ENCODE peak calls at places on chromosomes 16 and 17, in four cellular contexts. One of them, this sample, is unnamed.
A peak's percentile ranks its signal among the peaks of the same experiment; 100 is the strongest.

GRCh38 chr17:10316986-10317834 is 55.6 kb downstream of the MYH13 start:
- DNase-seq in HFFc6: peak; percentile 65
- DNase-seq in activated T-cell treated with anti-CD3 and anti-CD28 coated beads, Interleukin-2, amount 50 U/mL, for 4 hours: no peak
- DNase-seq in CD8-positive, alpha-beta memory T cell: no peak
- DNase-seq in this sample: peak; percentile 25

GRCh38 chr17:63930951-63931575 is 1.1 kb downstream of the CD79B start:
- DNase-seq in HFFc6: no peak
- DNase-seq in activated T-cell treated with anti-CD3 and anti-CD28 coated beads, Interleukin-2, amount 50 U/mL, for 4 hours: peak; percentile 45
- DNase-seq in CD8-positive, alpha-beta memory T cell: peak; percentile 74
- DNase-seq in this sample: no peak

GRCh38 chr16:46857261-46857962 is 26.4 kb upstream of the C16orf87 start:
- DNase-seq in HFFc6: peak; percentile 66
- DNase-seq in activated T-cell treated with anti-CD3 and anti-CD28 coated beads, Interleukin-2, amount 50 U/mL, for 4 hours: no peak
- DNase-seq in CD8-positive, alpha-beta memory T cell: no peak
- DNase-seq in this sample: peak; percentile 36

GRCh38 chr16:21937387-21937829 is 15.8 kb upstream of the UQCRC2 start:
- DNase-seq in HFFc6: no peak
- DNase-seq in activated T-cell treated with anti-CD3 and anti-CD28 coated beads, Interleukin-2, amount 50 U/mL, for 4 hours: no peak
- DNase-seq in CD8-positive, alpha-beta memory T cell: no peak
- DNase-seq in this sample: no peak

GRCh38 chr17:35243459-35244204 is 760 bp downstream of the SLFN5 start:
- DNase-seq in HFFc6: peak; percentile 69
- DNase-seq in activated T-cell treated with anti-CD3 and anti-CD28 coated beads, Interleukin-2, amount 50 U/mL, for 4 hours: peak; percentile 47
- DNase-seq in CD8-positive, alpha-beta memory T cell: peak; percentile 81
- DNase-seq in this sample: peak; percentile 68

GRCh38 chr17:31802502-31802901 is 56.5 kb downstream of the COPRS start:
- DNase-seq in HFFc6: no peak
- DNase-seq in activated T-cell treated with anti-CD3 and anti-CD28 coated beads, Interleukin-2, amount 50 U/mL, for 4 hours: no peak
- DNase-seq in CD8-positive, alpha-beta memory T cell: no peak
- DNase-seq in this sample: no peak

GRCh38 chr17:79098282-79098867 is 23.8 kb downstream of the ENGASE start:
- DNase-seq in HFFc6: no peak
- DNase-seq in activated T-cell treated with anti-CD3 and anti-CD28 coated beads, Interleukin-2, amount 50 U/mL, for 4 hours: no peak
- DNase-seq in CD8-positive, alpha-beta memory T cell: no peak
- DNase-seq in this sample: no peak

GRCh38 chr17:74253036-74253435 is 21.0 kb upstream of the DNAI2 start:
- DNase-seq in HFFc6: no peak
- DNase-seq in activated T-cell treated with anti-CD3 and anti-CD28 coated beads, Interleukin-2, amount 50 U/mL, for 4 hours: no peak
- DNase-seq in CD8-positive, alpha-beta memory T cell: no peak
- DNase-seq in this sample: no peak

GRCh38 chr16:72301416-72302048 is 129.6 kb upstream of the PMFBP1 start:
- DNase-seq in HFFc6: no peak
- DNase-seq in activated T-cell treated with anti-CD3 and anti-CD28 coated beads, Interleukin-2, amount 50 U/mL, for 4 hours: no peak
- DNase-seq in CD8-positive, alpha-beta memory T cell: no peak
- DNase-seq in this sample: no peak

GRCh38 chr16:47304563-47304962 is 156.3 kb downstream of the ITFG1 start:
- DNase-seq in HFFc6: no peak
- DNase-seq in activated T-cell treated with anti-CD3 and anti-CD28 coated beads, Interleukin-2, amount 50 U/mL, for 4 hours: no peak
- DNase-seq in CD8-positive, alpha-beta memory T cell: no peak
- DNase-seq in this sample: no peak

GRCh38 chr16:65176603-65177002 is 54.7 kb upstream of the CDH11 start:
- DNase-seq in HFFc6: peak; percentile 62
- DNase-seq in activated T-cell treated with anti-CD3 and anti-CD28 coated beads, Interleukin-2, amount 50 U/mL, for 4 hours: no peak
- DNase-seq in CD8-positive, alpha-beta memory T cell: no peak
- DNase-seq in this sample: peak; percentile 52

GRCh38 chr16:58588406-58588805 is 41.2 kb downstream of the CNOT1 start:
- DNase-seq in HFFc6: no peak
- DNase-seq in activated T-cell treated with anti-CD3 and anti-CD28 coated beads, Interleukin-2, amount 50 U/mL, for 4 hours: no peak
- DNase-seq in CD8-positive, alpha-beta memory T cell: no peak
- DNase-seq in this sample: no peak

GRCh38 chr17:410674-411401 is 58.2 kb upstream of the RPH3AL start:
- DNase-seq in HFFc6: peak; percentile 13
- DNase-seq in activated T-cell treated with anti-CD3 and anti-CD28 coated beads, Interleukin-2, amount 50 U/mL, for 4 hours: peak; percentile 45
- DNase-seq in CD8-positive, alpha-beta memory T cell: peak; percentile 90
- DNase-seq in this sample: no peak

GRCh38 chr17:12457493-12457892 is 208.2 kb upstream of the MYOCD start:
- DNase-seq in HFFc6: peak; percentile 74
- DNase-seq in activated T-cell treated with anti-CD3 and anti-CD28 coated beads, Interleukin-2, amount 50 U/mL, for 4 hours: no peak
- DNase-seq in CD8-positive, alpha-beta memory T cell: no peak
- DNase-seq in this sample: no peak

GRCh38 chr16:89431158-89431584 is 59.2 kb downstream of the ANKRD11 start:
- DNase-seq in HFFc6: peak; percentile 86
- DNase-seq in activated T-cell treated with anti-CD3 and anti-CD28 coated beads, Interleukin-2, amount 50 U/mL, for 4 hours: no peak
- DNase-seq in CD8-positive, alpha-beta memory T cell: no peak
- DNase-seq in this sample: peak; percentile 49

GRCh38 chr16:2081685-2082084 is 33.9 kb downstream of the TSC2 start:
- DNase-seq in HFFc6: no peak
- DNase-seq in activated T-cell treated with anti-CD3 and anti-CD28 coated beads, Interleukin-2, amount 50 U/mL, for 4 hours: no peak
- DNase-seq in CD8-positive, alpha-beta memory T cell: no peak
- DNase-seq in this sample: no peak

GRCh38 chr16:5615868-5616642 is 518.5 kb upstream of the EEF2KMT start:
- DNase-seq in HFFc6: peak; percentile 30
- DNase-seq in activated T-cell treated with anti-CD3 and anti-CD28 coated beads, Interleukin-2, amount 50 U/mL, for 4 hours: no peak
- DNase-seq in CD8-positive, alpha-beta memory T cell: no peak
- DNase-seq in this sample: no peak

GRCh38 chr16:68529931-68530667 is 9.0 kb upstream of the ZFP90 start:
- DNase-seq in HFFc6: peak; percentile 79
- DNase-seq in activated T-cell treated with anti-CD3 and anti-CD28 coated beads, Interleukin-2, amount 50 U/mL, for 4 hours: peak; percentile 91
- DNase-seq in CD8-positive, alpha-beta memory T cell: peak; percentile 92
- DNase-seq in this sample: peak; percentile 84

GRCh38 chr17:78130439-78131101 is at the start of gene TMC8:
- DNase-seq in HFFc6: no peak
- DNase-seq in activated T-cell treated with anti-CD3 and anti-CD28 coated beads, Interleukin-2, amount 50 U/mL, for 4 hours: peak; percentile 44
- DNase-seq in CD8-positive, alpha-beta memory T cell: peak; percentile 91
- DNase-seq in this sample: no peak

GRCh38 chr17:19284005-19284959 is 47.1 kb downstream of the EPN2 start:
- DNase-seq in HFFc6: no peak
- DNase-seq in activated T-cell treated with anti-CD3 and anti-CD28 coated beads, Interleukin-2, amount 50 U/mL, for 4 hours: no peak
- DNase-seq in CD8-positive, alpha-beta memory T cell: no peak
- DNase-seq in this sample: no peak

GRCh38 chr16:62036101-62036806 is at the start of gene CDH8:
- DNase-seq in HFFc6: no peak
- DNase-seq in activated T-cell treated with anti-CD3 and anti-CD28 coated beads, Interleukin-2, amount 50 U/mL, for 4 hours: no peak
- DNase-seq in CD8-positive, alpha-beta memory T cell: no peak
- DNase-seq in this sample: no peak

GRCh38 chr16:50183316-50183715 is 30.2 kb downstream of the TENT4B start:
- DNase-seq in HFFc6: peak; percentile 56
- DNase-seq in activated T-cell treated with anti-CD3 and anti-CD28 coated beads, Interleukin-2, amount 50 U/mL, for 4 hours: no peak
- DNase-seq in CD8-positive, alpha-beta memory T cell: no peak
- DNase-seq in this sample: no peak